ENCODE peak calls at places on chromosomes 6 and 20, in nine cellular contexts. C is fibroblast of lung, P is A549, Z is adrenal gland, V is mammary epithelial cell, G is K562, Q is adipocyte, N is cardiac muscle cell, W is tibial nerve. O is an unnamed sample. For H3K4me1 and H3K9me3, the result is how much of the 10 kb centered on the place peaks cover.

GRCh38 chr6:37766717-37767116 is 52.8 kb upstream of the ZFAND3 start:
- DNase-seq in C (no peak), P (no peak), Z (no peak), V (no peak), G (no peak), Q (no peak), N (no peak), W (no peak), O (no peak)

GRCh38 chr6:144585217-144585814 is 300.2 kb downstream of the UTRN start:
- DNase-seq in C (peak), P (peak), Z (no peak), V (peak), G (peak), Q (peak), N (peak), W (no peak), O (no peak)

GRCh38 chr20:45997187-45997586 is 11.5 kb upstream of the MMP9 start:
- DNase-seq in C (no peak), P (no peak), Z (no peak), V (no peak), G (no peak), Q (no peak), N (no peak), W (no peak), O (no peak)

GRCh38 chr6:169046483-169047192 is 207.0 kb downstream of the THBS2 start:
- DNase-seq in C (peak), P (no peak), Z (peak), V (peak), G (no peak), Q (peak), N (no peak), W (no peak), O (peak)

GRCh38 chr20:37383229-37383989 is 37.5 kb downstream of the SRC start:
- DNase-seq in C (peak), P (peak), Z (peak), V (peak), G (no peak), Q (peak), N (peak), W (no peak), O (peak)

GRCh38 chr6:92231220-92231701 is 1188.1 kb downstream of the EPHA7 start:
- DNase-seq in C (no peak), P (no peak), Z (no peak), V (no peak), G (no peak), Q (no peak), N (no peak), W (no peak), O (no peak)

GRCh38 chr20:51802170-51802745 is at the start of gene SALL4:
- DNase-seq in C (peak), P (no peak), Z (no peak), V (no peak), G (no peak), Q (no peak), N (peak), W (no peak), O (no peak)

GRCh38 chr20:61888101-61888865 is 177.4 kb downstream of the TAF4 start:
- DNase-seq in C (no peak), P (no peak), Z (no peak), V (no peak), G (no peak), Q (no peak), N (no peak), W (no peak), O (no peak)

GRCh38 chr6:122778961-122779671 is 400 bp upstream of the FABP7 start:
- DNase-seq in C (no peak), P (no peak), Z (no peak), V (no peak), G (no peak), Q (no peak), N (no peak), W (no peak), O (no peak)

GRCh38 chr6:12324741-12325140 is 34.6 kb downstream of the EDN1 start:
- DNase-seq in C (no peak), P (no peak), Z (no peak), V (no peak), G (no peak), Q (no peak), N (no peak), W (no peak), O (no peak)

GRCh38 chr6:141169419-141169818 is 963.3 kb upstream of the GJE1 start:
- DNase-seq in C (peak), P (no peak), Z (no peak), V (no peak), G (no peak), Q (peak), N (peak), W (no peak), O (no peak)

GRCh38 chr20:40856653-40857052 is 167.6 kb upstream of the MAFB start:
- DNase-seq in C (no peak), P (no peak), Z (no peak), V (no peak), G (no peak), Q (no peak), N (no peak), W (no peak), O (no peak)

GRCh38 chr20:40861427-40862008 is 167.1 kb upstream of the TOP1 start:
- DNase-seq in C (no peak), P (no peak), Z (no peak), V (no peak), G (no peak), Q (no peak), N (no peak), W (no peak), O (no peak)

GRCh38 chr20:40864470-40864869 is 164.2 kb upstream of the TOP1 start:
- DNase-seq in C (no peak), P (no peak), Z (no peak), V (no peak), G (no peak), Q (no peak), N (no peak), W (no peak), O (no peak)

GRCh38 chr20:40863337-40863919 is 165.2 kb upstream of the TOP1 start:
- DNase-seq in C (no peak), P (no peak), Z (no peak), V (no peak), G (no peak), Q (no peak), N (no peak), W (no peak), O (no peak)

GRCh38 chr20:40860487-40860902 is 168.1 kb upstream of the TOP1 start:
- DNase-seq in C (peak), P (no peak), Z (peak), V (peak), G (no peak), Q (no peak), N (peak), W (no peak), O (no peak)
- H3K4me1 ChIP-seq in C (under half), P (under half), Z (under half), V (under half), G (under half), Q (under half), N (under half), W (under half), O (under half)

DNA sequence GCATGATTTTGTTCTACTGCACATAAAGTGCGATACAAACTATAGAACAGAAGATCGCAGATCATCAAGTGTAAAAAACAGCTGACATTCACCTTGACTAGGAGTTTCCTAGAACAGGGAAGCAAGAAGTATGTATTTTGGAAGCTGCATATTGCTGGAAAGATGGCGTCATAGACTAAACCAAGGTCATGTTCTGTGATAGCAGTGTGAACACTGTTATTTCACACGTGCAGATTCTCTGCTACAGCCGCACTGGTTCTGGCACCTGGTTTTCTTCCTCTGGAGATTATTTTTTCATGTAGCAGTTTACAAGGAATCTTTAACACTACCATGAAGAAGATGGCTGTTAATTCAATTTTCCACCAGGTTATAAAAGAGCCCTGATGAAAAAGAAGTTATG is 681.2 kb downstream of the PRKN start:
- DNase-seq in C (no peak), P (no peak), Z (no peak), V (no peak), G (no peak), Q (no peak), N (no peak), W (no peak), O (no peak)
- H3K9me3 ChIP-seq in C (under half), P (under half), Z (under half), V (under half), G (under half), Q (under half), N (under half), W (under half), O (under half)

GRCh38 chr6:21610376-21610775 is 16.8 kb downstream of the SOX4 start:
- DNase-seq in C (no peak), P (no peak), Z (no peak), V (no peak), G (no peak), Q (no peak), N (no peak), W (no peak), O (no peak)
- H3K4me1 ChIP-seq in C (under half), P (under half), Z (under half), V (under half), G (under half), Q (under half), N (under half), W (under half), O (under half)

GRCh38 chr6:155349956-155350355 is 35.7 kb upstream of the TFB1M start:
- DNase-seq in C (no peak), P (no peak), Z (no peak), V (no peak), G (no peak), Q (no peak), N (no peak), W (no peak), O (no peak)

GRCh38 chr6:155349129-155349528 is 34.8 kb upstream of the TFB1M start:
- DNase-seq in C (no peak), P (no peak), Z (no peak), V (no peak), G (no peak), Q (no peak), N (no peak), W (no peak), O (no peak)

GRCh38 chr6:155346957-155347356 is 32.7 kb upstream of the TFB1M start:
- DNase-seq in C (no peak), P (no peak), Z (no peak), V (no peak), G (no peak), Q (no peak), N (no peak), W (no peak), O (no peak)

GRCh38 chr6:155344341-155345006 is 30.2 kb upstream of the TFB1M start:
- DNase-seq in C (no peak), P (no peak), Z (no peak), V (no peak), G (no peak), Q (no peak), N (no peak), W (no peak), O (no peak)

GRCh38 chr6:155347800-155348199 is 33.5 kb upstream of the TFB1M start:
- DNase-seq in C (no peak), P (no peak), Z (no peak), V (no peak), G (no peak), Q (no peak), N (no peak), W (no peak), O (no peak)
- H3K9me3 ChIP-seq in C (under half), P (under half), Z (under half), V (under half), G (under half), Q (under half), N (under half), W (under half), O (under half)

GRCh38 chr20:52805128-52805527 is 167.0 kb upstream of the TSHZ2 start:
- DNase-seq in C (no peak), P (no peak), Z (no peak), V (no peak), G (no peak), Q (no peak), N (no peak), W (no peak), O (no peak)
- H3K4me1 ChIP-seq in C (under half), P (under half), Z (under half), V (under half), G (under half), Q (under half), N (under half), W (under half), O (under half)

GRCh38 chr20:537983-538382 is 5.6 kb downstream of the CSNK2A1 start:
- DNase-seq in C (no peak), P (no peak), Z (no peak), V (no peak), G (no peak), Q (no peak), N (no peak), W (no peak), O (no peak)
- H3K9me3 ChIP-seq in C (under half), P (under half), Z (under half), V (under half), G (under half), Q (under half), N (under half), W (under half), O (under half)

DNA sequence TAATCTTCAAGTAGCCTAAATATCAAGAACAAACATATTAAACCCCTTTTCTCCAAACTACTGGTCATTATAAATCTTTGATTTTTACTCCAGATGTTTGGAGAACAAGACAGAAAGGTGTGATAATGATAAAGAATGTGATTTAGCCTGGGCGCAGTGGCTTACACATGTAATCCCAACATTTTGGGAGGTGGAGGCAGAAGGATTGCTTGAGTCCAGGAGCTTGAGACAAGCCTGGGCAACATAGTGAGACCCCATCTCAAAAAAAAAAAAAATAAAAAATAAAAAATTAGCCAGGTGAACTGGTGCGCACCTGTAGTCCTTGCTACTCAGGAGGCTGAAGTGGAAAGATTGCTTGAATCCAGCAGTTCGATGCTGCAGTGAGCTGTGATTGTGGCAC is 35.1 kb upstream of the FUCA2 start:
- DNase-seq in C (no peak), P (no peak), Z (no peak), V (no peak), G (no peak), Q (no peak), N (no peak), W (no peak), O (no peak)
- H3K4me1 ChIP-seq in C (under half), P (under half), Z (under half), V (under half), G (under half), Q (under half), N (under half), W (under half), O (under half)

GRCh38 chr6:148599967-148600426 is 146.8 kb upstream of the UST start:
- DNase-seq in C (no peak), P (no peak), Z (no peak), V (no peak), G (no peak), Q (peak), N (no peak), W (no peak), O (no peak)
- H3K9me3 ChIP-seq in C (under half), P (under half), Z (under half), V (under half), G (under half), Q (under half), N (under half), W (under half), O (under half)

DNA sequence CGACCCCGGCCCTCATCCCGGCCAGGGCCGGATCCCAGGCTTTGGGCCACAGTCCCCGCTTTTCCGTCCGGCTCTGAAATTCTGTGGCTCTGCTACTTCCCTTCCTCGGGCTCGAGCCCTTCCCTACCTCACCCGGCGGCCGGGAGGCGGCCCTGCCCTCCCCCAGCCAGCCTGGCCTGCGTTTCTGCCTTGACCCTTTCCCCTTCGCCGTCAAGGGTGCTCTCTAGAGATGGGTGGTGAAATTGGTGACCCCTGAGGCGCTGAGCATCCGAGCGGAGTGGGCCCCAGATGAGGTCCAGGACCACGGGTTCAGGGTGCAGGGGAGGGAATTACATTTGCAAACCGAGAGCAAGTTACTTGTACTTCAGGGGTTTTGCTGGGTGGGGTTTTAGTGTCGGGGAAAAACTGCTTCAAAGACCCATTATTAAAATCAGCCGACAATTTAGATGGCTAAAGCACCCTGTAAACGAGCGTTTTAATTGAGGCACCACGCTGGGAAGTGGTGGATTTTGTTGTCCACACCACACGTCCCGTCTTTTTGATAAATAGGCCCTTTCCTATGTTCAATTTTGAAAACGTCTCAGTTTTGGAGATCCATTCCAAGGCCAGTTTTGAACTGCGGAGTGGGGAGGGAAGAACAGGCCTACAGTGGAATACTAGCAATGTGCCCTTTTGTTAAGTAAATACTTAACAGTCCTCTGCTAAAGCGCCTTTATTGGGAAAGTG is 9.9 kb downstream of the TFAP2A start:
- DNase-seq in C (no peak), P (no peak), Z (no peak), V (no peak), G (peak), Q (peak), N (no peak), W (no peak), O (peak)
- H3K4me1 ChIP-seq in C (under half), P (half or more), Z (under half), V (half or more), G (under half), Q (under half), N (under half), W (under half), O (under half)

GRCh38 chr20:25136643-25137559 is 55.0 kb upstream of the VSX1 start:
- DNase-seq in C (peak), P (peak), Z (peak), V (peak), G (no peak), Q (peak), N (peak), W (peak), O (no peak)
- H3K9me3 ChIP-seq in C (under half), P (under half), Z (under half), V (under half), G (under half), Q (under half), N (under half), W (under half), O (under half)

O was measured in upper lobe of right lung.